ENCODE peak calls at places on chromosomes 7 and 10, in six cellular contexts. J is tibial artery, S is EH, N is HEK293T, E is stomach, B is B cell. I is an unnamed sample.

GRCh38 chr10:69704231-69704630 is 74.2 kb downstream of the FAM241B start:
- DNase-seq in J (no peak), S (no peak), N (no peak), E (no peak), B (no peak), I (no peak)

GRCh38 chr7:97971120-97971989 is 18.6 kb downstream of the OCM2 start:
- DNase-seq in J (no peak), S (peak; percentile 36), N (peak; percentile 20), E (no peak), B (no peak), I (no peak)

GRCh38 chr7:128103498-128104108 is 72.4 kb upstream of the LRRC4 start:
- DNase-seq in J (no peak), S (peak; percentile 27), N (no peak), E (no peak), B (peak; percentile 70), I (no peak)

GRCh38 chr7:73342645-73343044 is 14.7 kb downstream of the FKBP6 start:
- DNase-seq in J (no peak), S (peak; percentile 75), N (peak; percentile 42), E (peak; percentile 29), B (no peak), I (no peak)

GRCh38 chr7:8258166-8258565 is 3.8 kb downstream of the ICA1 start:
- DNase-seq in J (no peak), S (no peak), N (no peak), E (no peak), B (no peak), I (no peak)

GRCh38 chr7:133015879-133016278 is 66.0 kb downstream of the CHCHD3 start:
- DNase-seq in J (no peak), S (no peak), N (no peak), E (no peak), B (no peak), I (no peak)

GRCh38 chr7:71637578-71637977 is 505.6 kb downstream of the GALNT17 start:
- DNase-seq in J (no peak), S (no peak), N (no peak), E (no peak), B (no peak), I (no peak)

GRCh38 chr10:69870591-69870990 is 68.9 kb downstream of the COL13A1 start:
- DNase-seq in J (no peak), S (no peak), N (no peak), E (no peak), B (no peak), I (no peak)

GRCh38 chr7:43847496-43847895 is 21.8 kb downstream of the MRPS24 start:
- DNase-seq in J (no peak), S (peak; percentile 50), N (no peak), E (no peak), B (no peak), I (no peak)

GRCh38 chr7:47884675-47885074 is 63.6 kb downstream of the PKD1L1 start:
- DNase-seq in J (no peak), S (no peak), N (no peak), E (no peak), B (no peak), I (no peak)

GRCh38 chr10:369441-370221 is 234.4 kb downstream of the ZMYND11 start:
- DNase-seq in J (no peak), S (peak; percentile 77), N (no peak), E (no peak), B (no peak), I (no peak)

GRCh38 chr10:73251683-73252444 is 580 bp downstream of the MRPS16 start:
- DNase-seq in J (no peak), S (no peak), N (peak; percentile 17), E (no peak), B (no peak), I (no peak)

I was measured in nephron progenitor cell.